ENCODE peak calls at places on chromosomes 2 and 18, in five cellular contexts. One of them, this sample, is unnamed.

GRCh38 chr2:85071096-85071495 is 62.1 kb upstream of the TCF7L1 start:
- DNase-seq in mammary epithelial cell: peak
- DNase-seq in nephron progenitor cell: no peak
- DNase-seq in endodermal cell: no peak
- DNase-seq in colonic mucosa: no peak
- DNase-seq in this sample: no peak

GRCh38 chr2:36071698-36072097 is 283.9 kb upstream of the CRIM1 start:
- DNase-seq in nephron progenitor cell: no peak
- DNase-seq in mammary epithelial cell: no peak
- DNase-seq in endodermal cell: no peak
- DNase-seq in colonic mucosa: no peak
- DNase-seq in this sample: no peak

GRCh38 chr2:227503433-227504406 is 31.8 kb downstream of the AGFG1 start:
- DNase-seq in mammary epithelial cell: peak
- DNase-seq in nephron progenitor cell: no peak
- DNase-seq in endodermal cell: no peak
- DNase-seq in colonic mucosa: peak
- DNase-seq in this sample: no peak

GRCh38 chr2:217599906-217600305 is 402.9 kb downstream of the TNS1 start:
- DNase-seq in nephron progenitor cell: no peak
- DNase-seq in endodermal cell: no peak
- DNase-seq in colonic mucosa: no peak
- DNase-seq in mammary epithelial cell: no peak
- DNase-seq in this sample: no peak

GRCh38 chr18:8329186-8329771 is 280.0 kb upstream of the RAB12 start:
- DNase-seq in nephron progenitor cell: no peak
- DNase-seq in mammary epithelial cell: no peak
- DNase-seq in endodermal cell: no peak
- DNase-seq in colonic mucosa: no peak
- DNase-seq in this sample: no peak

GRCh38 chr18:35572644-35573043 is 8.9 kb upstream of the GALNT1 start:
- DNase-seq in endodermal cell: no peak
- DNase-seq in colonic mucosa: no peak
- DNase-seq in mammary epithelial cell: no peak
- DNase-seq in nephron progenitor cell: no peak
- DNase-seq in this sample: no peak

GRCh38 chr2:129061079-129061785 is 742.6 kb upstream of the HS6ST1 start:
- DNase-seq in colonic mucosa: no peak
- DNase-seq in nephron progenitor cell: no peak
- DNase-seq in endodermal cell: no peak
- DNase-seq in mammary epithelial cell: peak
- DNase-seq in this sample: no peak

GRCh38 chr2:216351172-216351925 is 20.9 kb downstream of the MARCHF4 start:
- DNase-seq in colonic mucosa: no peak
- DNase-seq in nephron progenitor cell: no peak
- DNase-seq in endodermal cell: no peak
- DNase-seq in mammary epithelial cell: no peak
- DNase-seq in this sample: no peak

GRCh38 chr2:174007010-174007409 is 41.8 kb upstream of the SP3 start:
- DNase-seq in colonic mucosa: no peak
- DNase-seq in mammary epithelial cell: no peak
- DNase-seq in nephron progenitor cell: no peak
- DNase-seq in endodermal cell: no peak
- DNase-seq in this sample: no peak

GRCh38 chr2:178208817-178209216 is 14.5 kb downstream of the OSBPL6 start:
- DNase-seq in mammary epithelial cell: no peak
- DNase-seq in endodermal cell: no peak
- DNase-seq in colonic mucosa: no peak
- DNase-seq in nephron progenitor cell: no peak
- DNase-seq in this sample: no peak

GRCh38 chr2:101380376-101380775 is 6.9 kb downstream of the CREG2 start:
- DNase-seq in nephron progenitor cell: no peak
- DNase-seq in colonic mucosa: no peak
- DNase-seq in endodermal cell: no peak
- DNase-seq in mammary epithelial cell: peak
- DNase-seq in this sample: no peak

GRCh38 chr2:199463708-199464613 is 6.2 kb upstream of the SATB2 start:
- DNase-seq in colonic mucosa: peak
- DNase-seq in mammary epithelial cell: no peak
- DNase-seq in endodermal cell: peak
- DNase-seq in nephron progenitor cell: peak
- DNase-seq in this sample: no peak

GRCh38 chr2:81901017-81901416 is 1596.5 kb upstream of the LRRTM1 start:
- DNase-seq in endodermal cell: no peak
- DNase-seq in nephron progenitor cell: no peak
- DNase-seq in colonic mucosa: no peak
- DNase-seq in mammary epithelial cell: no peak
- DNase-seq in this sample: no peak
- TF ChIP-seq CTCF in endodermal cell: peak
- TF ChIP-seq CTCF in nephron progenitor cell: peak
- TF ChIP-seq CTCF in colonic mucosa: no peak
- TF ChIP-seq CTCF in mammary epithelial cell: peak
- TF ChIP-seq CTCF in this sample: no peak

GRCh38 chr18:70450658-70451253 is 161.9 kb downstream of the SOCS6 start:
- DNase-seq in colonic mucosa: no peak
- DNase-seq in mammary epithelial cell: no peak
- DNase-seq in nephron progenitor cell: no peak
- DNase-seq in endodermal cell: no peak
- DNase-seq in this sample: no peak
- TF ChIP-seq CTCF in colonic mucosa: peak
- TF ChIP-seq CTCF in mammary epithelial cell: peak
- TF ChIP-seq CTCF in nephron progenitor cell: peak
- TF ChIP-seq CTCF in endodermal cell: peak
- TF ChIP-seq CTCF in this sample: peak

GRCh38 chr18:44835555-44836156 is 155.0 kb downstream of the SETBP1 start:
- DNase-seq in endodermal cell: no peak
- DNase-seq in colonic mucosa: no peak
- DNase-seq in nephron progenitor cell: no peak
- DNase-seq in mammary epithelial cell: no peak
- DNase-seq in this sample: no peak
- TF ChIP-seq CTCF in endodermal cell: no peak
- TF ChIP-seq CTCF in colonic mucosa: no peak
- TF ChIP-seq CTCF in nephron progenitor cell: no peak
- TF ChIP-seq CTCF in mammary epithelial cell: no peak
- TF ChIP-seq CTCF in this sample: no peak

GRCh38 chr2:201642086-201642578 is 1.2 kb downstream of the TMEM237 start:
- DNase-seq in colonic mucosa: no peak
- DNase-seq in mammary epithelial cell: no peak
- DNase-seq in nephron progenitor cell: no peak
- DNase-seq in endodermal cell: no peak
- DNase-seq in this sample: no peak

GRCh38 chr2:201643216-201643651 is at the start of gene TMEM237:
- DNase-seq in colonic mucosa: no peak
- DNase-seq in endodermal cell: no peak
- DNase-seq in nephron progenitor cell: peak
- DNase-seq in mammary epithelial cell: peak
- DNase-seq in this sample: peak

GRCh38 chr2:201644001-201644400 is 698 bp upstream of the TMEM237 start:
- DNase-seq in nephron progenitor cell: no peak
- DNase-seq in endodermal cell: no peak
- DNase-seq in mammary epithelial cell: peak
- DNase-seq in colonic mucosa: no peak
- DNase-seq in this sample: no peak

GRCh38 chr2:201639205-201639604 is 4.1 kb downstream of the TMEM237 start:
- DNase-seq in colonic mucosa: no peak
- DNase-seq in endodermal cell: no peak
- DNase-seq in nephron progenitor cell: no peak
- DNase-seq in mammary epithelial cell: no peak
- DNase-seq in this sample: no peak

GRCh38 chr2:201642579-201643215 is 606 bp downstream of the TMEM237 start:
- DNase-seq in mammary epithelial cell: peak
- DNase-seq in nephron progenitor cell: peak
- DNase-seq in colonic mucosa: peak
- DNase-seq in endodermal cell: peak
- DNase-seq in this sample: peak
- TF ChIP-seq CTCF in mammary epithelial cell: no peak
- TF ChIP-seq CTCF in nephron progenitor cell: no peak
- TF ChIP-seq CTCF in colonic mucosa: no peak
- TF ChIP-seq CTCF in endodermal cell: no peak
- TF ChIP-seq CTCF in this sample: no peak

GRCh38 chr2:113977660-113978523 is 88.0 kb downstream of the ACTR3 start:
- DNase-seq in mammary epithelial cell: peak
- DNase-seq in nephron progenitor cell: no peak
- DNase-seq in endodermal cell: no peak
- DNase-seq in colonic mucosa: peak
- DNase-seq in this sample: no peak
- TF ChIP-seq CTCF in mammary epithelial cell: peak
- TF ChIP-seq CTCF in nephron progenitor cell: no peak
- TF ChIP-seq CTCF in endodermal cell: peak
- TF ChIP-seq CTCF in colonic mucosa: peak
- TF ChIP-seq CTCF in this sample: peak

GRCh38 chr2:191357682-191358081 is 112.5 kb downstream of the MYO1B start:
- DNase-seq in colonic mucosa: no peak
- DNase-seq in mammary epithelial cell: no peak
- DNase-seq in endodermal cell: no peak
- DNase-seq in nephron progenitor cell: no peak
- DNase-seq in this sample: no peak
- TF ChIP-seq CTCF in colonic mucosa: no peak
- TF ChIP-seq CTCF in mammary epithelial cell: no peak
- TF ChIP-seq CTCF in endodermal cell: no peak
- TF ChIP-seq CTCF in nephron progenitor cell: no peak
- TF ChIP-seq CTCF in this sample: no peak

GRCh38 chr2:218736535-218736934 is 25.9 kb downstream of the TTLL4 start:
- DNase-seq in endodermal cell: no peak
- DNase-seq in mammary epithelial cell: peak
- DNase-seq in nephron progenitor cell: no peak
- DNase-seq in colonic mucosa: no peak
- DNase-seq in this sample: no peak
- TF ChIP-seq CTCF in endodermal cell: no peak
- TF ChIP-seq CTCF in mammary epithelial cell: no peak
- TF ChIP-seq CTCF in nephron progenitor cell: no peak
- TF ChIP-seq CTCF in colonic mucosa: no peak
- TF ChIP-seq CTCF in this sample: no peak

GRCh38 chr2:206250041-206250897 is 24.2 kb upstream of the ZDBF2 start:
- DNase-seq in nephron progenitor cell: no peak
- DNase-seq in endodermal cell: peak
- DNase-seq in mammary epithelial cell: no peak
- DNase-seq in colonic mucosa: peak
- DNase-seq in this sample: no peak
- TF ChIP-seq CTCF in nephron progenitor cell: no peak
- TF ChIP-seq CTCF in endodermal cell: no peak
- TF ChIP-seq CTCF in mammary epithelial cell: no peak
- TF ChIP-seq CTCF in colonic mucosa: no peak
- TF ChIP-seq CTCF in this sample: no peak

GRCh38 chr18:47777626-47778025 is 152.8 kb downstream of the SMAD2 start:
- DNase-seq in endodermal cell: no peak
- DNase-seq in mammary epithelial cell: no peak
- DNase-seq in colonic mucosa: no peak
- DNase-seq in nephron progenitor cell: no peak
- DNase-seq in this sample: no peak

GRCh38 chr18:47772374-47773248 is 157.8 kb downstream of the SMAD2 start:
- DNase-seq in mammary epithelial cell: peak
- DNase-seq in nephron progenitor cell: peak
- DNase-seq in endodermal cell: peak
- DNase-seq in colonic mucosa: peak
- DNase-seq in this sample: no peak

GRCh38 chr18:47779381-47779780 is 151.1 kb downstream of the SMAD2 start:
- DNase-seq in colonic mucosa: no peak
- DNase-seq in nephron progenitor cell: no peak
- DNase-seq in endodermal cell: no peak
- DNase-seq in mammary epithelial cell: peak
- DNase-seq in this sample: no peak

GRCh38 chr18:47773931-47774330 is 156.5 kb downstream of the SMAD2 start:
- DNase-seq in endodermal cell: no peak
- DNase-seq in nephron progenitor cell: no peak
- DNase-seq in mammary epithelial cell: no peak
- DNase-seq in colonic mucosa: no peak
- DNase-seq in this sample: no peak

GRCh38 chr18:47775961-47776360 is 154.5 kb downstream of the SMAD2 start:
- DNase-seq in colonic mucosa: no peak
- DNase-seq in mammary epithelial cell: no peak
- DNase-seq in nephron progenitor cell: no peak
- DNase-seq in endodermal cell: no peak
- DNase-seq in this sample: no peak
- TF ChIP-seq CTCF in colonic mucosa: no peak
- TF ChIP-seq CTCF in mammary epithelial cell: no peak
- TF ChIP-seq CTCF in nephron progenitor cell: no peak
- TF ChIP-seq CTCF in endodermal cell: peak
- TF ChIP-seq CTCF in this sample: no peak

This sample was measured in osteocyte.